ENCODE peak calls at places on chromosome 9, in ten cellular contexts. J, Q, O, F, M, I, S, B, U and D are unnamed samples. For H3K4me1, the result is how much of the 10 kb centered on the place peaks cover.

GRCh38 chr9:35285731-35286130 is 123.9 kb downstream of the UNC13B start:
- DNase-seq in J (peak), Q (no peak), O (no peak), F (no peak), M (no peak), I (no peak), S (no peak), B (no peak), U (no peak), D (peak)

GRCh38 chr9:126735482-126735881 is 69.4 kb upstream of the ZBTB43 start:
- DNase-seq in J (no peak), Q (no peak), O (no peak), F (no peak), M (no peak), I (no peak), S (no peak), B (no peak), U (no peak), D (no peak)

GRCh38 chr9:68836788-68837187 is 131.7 kb downstream of the PIP5K1B start:
- DNase-seq in J (no peak), Q (no peak), O (no peak), F (no peak), M (no peak), I (no peak), S (no peak), B (no peak), U (no peak), D (no peak)

GRCh38 chr9:13993482-13994267 is 320.3 kb downstream of the NFIB start:
- DNase-seq in J (no peak), Q (no peak), O (no peak), F (peak), M (no peak), I (no peak), S (no peak), B (no peak), U (no peak), D (no peak)

GRCh38 chr9:96129698-96130097 is 172.3 kb downstream of the HSD17B3 start:
- DNase-seq in J (no peak), Q (no peak), O (no peak), F (peak), M (no peak), I (no peak), S (no peak), B (no peak), U (peak), D (no peak)

GRCh38 chr9:6024035-6024554 is 8.7 kb upstream of the RANBP6 start:
- DNase-seq in J (no peak), Q (peak), O (no peak), F (peak), M (no peak), I (peak), S (no peak), B (no peak), U (peak), D (no peak)

GRCh38 chr9:27572566-27572917 is 739 bp downstream of the C9orf72 start:
- DNase-seq in J (peak), Q (no peak), O (peak), F (peak), M (no peak), I (peak), S (peak), B (peak), U (no peak), D (peak)

GRCh38 chr9:96217756-96218693 is 84.0 kb downstream of the HSD17B3 start:
- DNase-seq in J (peak), Q (peak), O (peak), F (peak), M (peak), I (peak), S (peak), B (peak), U (peak), D (peak)

GRCh38 chr9:121699271-121700164 is 48.1 kb downstream of the DAB2IP start:
- DNase-seq in J (peak), Q (peak), O (peak), F (peak), M (peak), I (peak), S (peak), B (peak), U (peak), D (peak)

GRCh38 chr9:626591-626990 is 214.9 kb upstream of the DMRT1 start:
- DNase-seq in J (no peak), Q (no peak), O (no peak), F (no peak), M (no peak), I (no peak), S (no peak), B (no peak), U (no peak), D (peak)

GRCh38 chr9:98171176-98171925 is 21.1 kb downstream of the CORO2A start:
- DNase-seq in J (no peak), Q (no peak), O (no peak), F (no peak), M (no peak), I (no peak), S (no peak), B (no peak), U (no peak), D (no peak)

GRCh38 chr9:112905084-112905483 is 14.4 kb upstream of the SLC46A2 start:
- DNase-seq in J (no peak), Q (peak), O (no peak), F (no peak), M (no peak), I (no peak), S (no peak), B (no peak), U (no peak), D (no peak)

GRCh38 chr9:92138157-92138959 is 23.1 kb upstream of the SPTLC1 start:
- DNase-seq in J (no peak), Q (peak), O (peak), F (peak), M (peak), I (peak), S (peak), B (peak), U (peak), D (peak)

GRCh38 chr9:129413537-129414376 is 207.1 kb downstream of the C9orf50 start:
- DNase-seq in J (peak), Q (peak), O (peak), F (peak), M (peak), I (peak), S (peak), B (peak), U (peak), D (peak)
- H3K4me1 ChIP-seq in J (under half), Q (half or more), O (under half), F (under half), M (under half), I (under half), S (under half), B (under half), U (under half), D (under half)

GRCh38 chr9:128786681-128787582 is at the start of gene TBC1D13:
- DNase-seq in J (peak), Q (peak), O (peak), F (peak), M (peak), I (peak), S (peak), B (peak), U (peak), D (peak)
- H3K27ac ChIP-seq in J (peak), Q (peak), O (peak), F (no peak), M (peak), I (peak), S (peak), B (peak), U (peak), D (peak)

DNA sequence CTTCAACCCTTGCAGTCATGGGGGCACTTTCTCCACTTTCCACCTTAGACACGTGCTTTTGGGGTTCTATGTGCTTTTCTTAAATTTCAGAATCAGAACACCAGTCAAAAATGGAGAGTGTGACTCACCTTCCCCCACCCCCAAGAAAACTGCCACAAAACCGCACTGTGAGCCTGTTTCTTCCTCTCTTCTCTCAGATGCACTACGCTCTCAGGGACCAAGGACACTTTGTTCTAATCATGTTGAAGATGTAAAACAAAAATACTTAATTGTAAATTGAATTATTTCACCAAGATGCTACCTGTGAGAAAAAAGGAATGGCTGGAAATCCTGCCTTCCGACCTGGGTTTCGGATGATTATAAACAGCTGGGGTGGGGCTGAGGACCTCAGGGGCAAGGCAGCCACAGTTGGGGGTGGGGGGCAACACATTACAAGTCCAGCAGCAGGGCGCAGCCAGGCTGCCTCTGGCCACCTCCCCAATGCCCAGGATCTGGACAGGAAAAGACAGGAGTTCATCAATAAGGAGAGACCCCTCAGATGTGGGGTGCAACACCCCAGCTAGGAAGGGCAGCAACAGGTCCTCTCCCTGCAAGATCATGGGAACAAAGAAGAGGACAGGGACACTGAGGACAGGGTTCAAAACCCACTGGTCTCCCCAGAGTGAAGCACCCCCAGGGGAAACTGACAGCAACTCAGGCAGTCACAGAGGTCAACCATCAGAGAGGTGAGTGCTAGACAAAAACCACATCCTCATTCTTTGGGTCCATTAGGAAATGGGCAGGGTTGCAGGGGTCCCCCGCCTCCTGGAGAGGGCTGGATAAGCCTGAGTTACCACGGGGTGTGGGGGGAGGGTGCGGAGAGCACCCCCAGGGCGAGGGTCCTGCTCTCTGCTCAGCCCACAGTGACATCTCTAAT is 33.7 kb downstream of the SEMA4D start:
- DNase-seq in J (no peak), Q (no peak), O (no peak), F (no peak), M (no peak), I (peak), S (peak), B (peak), U (no peak), D (no peak)
- H3K4me1 ChIP-seq in J (under half), Q (under half), O (under half), F (under half), M (under half), I (half or more), S (under half), B (half or more), U (under half), D (under half)

GRCh38 chr9:130106860-130107848 is 53.4 kb downstream of the GPR107 start:
- DNase-seq in J (peak), Q (peak), O (peak), F (peak), M (peak), I (peak), S (peak), B (peak), U (peak), D (peak)
- H3K27ac ChIP-seq in J (peak), Q (no peak), O (no peak), F (no peak), M (peak), I (no peak), S (no peak), B (no peak), U (no peak), D (peak)

GRCh38 chr9:21331676-21332402 is 3.4 kb downstream of the KLHL9 start:
- DNase-seq in J (no peak), Q (no peak), O (no peak), F (no peak), M (peak), I (no peak), S (no peak), B (no peak), U (no peak), D (peak)
- H3K4me1 ChIP-seq in J (under half), Q (under half), O (under half), F (under half), M (under half), I (under half), S (under half), B (half or more), U (under half), D (under half)